ENCODE peak calls at places on chromosomes 2 and 18, in ten cellular contexts. Z is bronchial epithelial cell, J is neural crest cell, B is AG10803, C is HCT116, U is thoracic aorta, O is AG09309, D is adrenal gland, Q is MM.1S, W is foreskin keratinocyte. M is an unnamed sample.

GRCh38 chr2:112712903-112713584 is 7.8 kb upstream of the NT5DC4 start:
- DNase-seq in B (peak), C (no peak), U (no peak), D (peak), Z (peak), O (no peak), Q (no peak), J (no peak), W (no peak), M (no peak)

GRCh38 chr2:2701813-2702212 is 370.7 kb upstream of the MYT1L start:
- DNase-seq in D (no peak), C (no peak), B (no peak), Q (no peak), Z (no peak), W (no peak), J (no peak), O (no peak), U (no peak), M (no peak)

GRCh38 chr2:203824653-203825052 is 42.9 kb upstream of the CTLA4 start:
- DNase-seq in Z (no peak), C (no peak), J (no peak), B (no peak), O (no peak), U (no peak), W (no peak), Q (no peak), D (no peak), M (no peak)

GRCh38 chr2:232592687-232593407 is 40.6 kb upstream of the EFHD1 start:
- DNase-seq in Z (peak), C (peak), W (peak), D (peak), J (no peak), Q (peak), O (peak), B (peak), U (no peak), M (peak)

GRCh38 chr2:135586148-135586547 is 54.9 kb downstream of the R3HDM1 start:
- DNase-seq in D (no peak), O (no peak), J (no peak), B (no peak), C (no peak), W (no peak), U (no peak), Q (no peak), Z (peak), M (no peak)

GRCh38 chr2:120915670-120916069 is 180.0 kb downstream of the GLI2 start:
- DNase-seq in U (no peak), W (no peak), C (no peak), D (no peak), Q (no peak), B (no peak), O (no peak), J (no peak), Z (no peak), M (no peak)

GRCh38 chr2:17289669-17290068 is 228.6 kb downstream of the RAD51AP2 start:
- DNase-seq in O (no peak), B (no peak), U (no peak), Q (no peak), J (no peak), W (no peak), Z (no peak), C (no peak), D (no peak), M (no peak)

GRCh38 chr2:240277073-240277806 is 136.8 kb upstream of the OTOS start:
- DNase-seq in W (no peak), D (peak), U (peak), C (no peak), J (no peak), O (peak), Z (peak), Q (no peak), B (peak), M (no peak)

GRCh38 chr2:70094978-70095832 is 7.9 kb downstream of the PCBP1 start:
- DNase-seq in Z (peak), J (no peak), C (no peak), O (no peak), W (peak), B (peak), D (peak), Q (peak), U (peak), M (no peak)

GRCh38 chr2:27316655-27317412 is 6.1 kb downstream of the MPV17 start:
- DNase-seq in B (no peak), U (no peak), D (no peak), O (no peak), W (no peak), J (no peak), C (no peak), Q (no peak), Z (no peak), M (no peak)

GRCh38 chr2:7857904-7858303 is 824.0 kb upstream of the ID2 start:
- DNase-seq in U (no peak), W (peak), Z (peak), Q (no peak), O (peak), C (no peak), B (peak), J (no peak), D (no peak), M (no peak)

GRCh38 chr2:121804340-121804739 is 48.9 kb downstream of the TSN start:
- DNase-seq in D (no peak), U (no peak), O (no peak), B (peak), C (no peak), J (no peak), W (no peak), Z (no peak), Q (no peak), M (no peak)

GRCh38 chr2:229339613-229340012 is 68.5 kb upstream of the PID1 start:
- DNase-seq in W (no peak), B (peak), C (no peak), J (no peak), O (no peak), Z (no peak), Q (no peak), D (no peak), U (no peak), M (no peak)

GRCh38 chr2:234792566-234792965 is 159.3 kb upstream of the SH3BP4 start:
- DNase-seq in B (peak), J (no peak), D (no peak), Q (no peak), C (no peak), Z (no peak), U (no peak), O (peak), W (no peak), M (no peak)

GRCh38 chr2:26579025-26579722 is 62.0 kb downstream of the CIB4 start:
- DNase-seq in W (no peak), U (no peak), Z (no peak), D (no peak), B (no peak), O (no peak), Q (no peak), J (no peak), C (no peak), M (no peak)

GRCh38 chr2:195934484-195934883 is 134.2 kb downstream of the DNAH7 start:
- DNase-seq in O (no peak), J (no peak), B (no peak), Q (no peak), D (no peak), U (no peak), W (no peak), C (no peak), Z (no peak), M (no peak)

GRCh38 chr2:207434288-207434687 is 95.5 kb upstream of the CREB1 start:
- DNase-seq in O (no peak), D (no peak), W (no peak), Q (no peak), J (no peak), C (no peak), U (no peak), B (peak), Z (peak), M (no peak)

GRCh38 chr2:174397773-174398172 is 2.2 kb downstream of the SCRN3 start:
- DNase-seq in J (no peak), B (no peak), C (no peak), W (no peak), Z (no peak), D (no peak), Q (no peak), O (no peak), U (no peak), M (no peak)

GRCh38 chr2:184339966-184340365 is 258.4 kb upstream of the ZNF804A start:
- DNase-seq in W (peak), C (no peak), J (no peak), O (no peak), U (no peak), Z (peak), Q (no peak), B (no peak), D (no peak), M (no peak)

GRCh38 chr2:128363991-128364390 is 45.3 kb upstream of the HS6ST1 start:
- DNase-seq in D (no peak), B (no peak), C (no peak), O (no peak), Z (no peak), W (no peak), J (no peak), U (no peak), Q (no peak), M (no peak)

GRCh38 chr2:98771771-98772521 is 41.0 kb upstream of the MGAT4A start:
- DNase-seq in W (no peak), O (peak), B (peak), D (no peak), U (no peak), Q (peak), J (no peak), Z (no peak), C (no peak), M (no peak)

GRCh38 chr2:20079546-20080115 is 28.2 kb upstream of the LAPTM4A start:
- DNase-seq in W (no peak), J (no peak), O (no peak), C (no peak), Q (no peak), B (no peak), U (no peak), D (no peak), Z (no peak), M (no peak)

DNA sequence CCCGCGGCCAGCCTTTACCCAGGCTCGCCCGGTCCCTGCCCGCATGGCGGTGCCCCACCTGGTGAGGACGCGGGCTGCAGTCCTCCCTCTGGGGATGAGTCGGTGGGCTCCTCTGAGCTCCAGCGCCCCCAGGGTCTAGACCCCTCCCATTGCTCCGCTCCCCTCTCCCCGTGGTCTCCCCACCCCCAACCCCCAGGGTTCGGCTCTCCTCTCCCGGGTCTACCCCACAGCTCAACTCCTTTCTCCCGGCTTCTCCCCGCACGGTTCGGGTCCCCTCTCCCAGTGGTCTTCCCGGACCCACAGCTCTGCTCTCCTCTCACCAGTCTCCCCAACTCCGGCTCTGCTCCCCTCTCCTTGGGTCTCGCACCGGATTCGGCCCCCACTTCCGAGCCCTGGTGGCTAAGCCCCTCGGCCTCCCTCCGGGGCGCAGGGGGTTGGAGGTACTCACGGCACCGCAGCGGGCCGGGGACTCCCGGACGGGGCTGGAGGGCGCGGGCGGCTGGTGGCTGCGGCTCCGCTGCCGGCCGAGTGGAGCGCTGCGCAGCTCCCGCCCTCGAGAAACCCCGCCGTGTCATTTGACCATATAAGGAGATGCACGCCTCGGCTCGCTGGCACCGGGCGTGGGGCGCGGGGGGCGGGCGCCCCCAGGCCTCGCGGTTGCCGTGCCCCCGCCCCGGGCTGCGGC is at the start of gene FHL2:
- DNase-seq in D (peak), Q (peak), U (no peak), W (no peak), J (peak), Z (peak), C (peak), O (no peak), B (peak), M (no peak)
- TF ChIP-seq CTCF in D (peak), Q (peak), U (peak), W (peak), J (peak), Z (peak), C (no peak), O (peak), B (peak), M (peak)

DNA sequence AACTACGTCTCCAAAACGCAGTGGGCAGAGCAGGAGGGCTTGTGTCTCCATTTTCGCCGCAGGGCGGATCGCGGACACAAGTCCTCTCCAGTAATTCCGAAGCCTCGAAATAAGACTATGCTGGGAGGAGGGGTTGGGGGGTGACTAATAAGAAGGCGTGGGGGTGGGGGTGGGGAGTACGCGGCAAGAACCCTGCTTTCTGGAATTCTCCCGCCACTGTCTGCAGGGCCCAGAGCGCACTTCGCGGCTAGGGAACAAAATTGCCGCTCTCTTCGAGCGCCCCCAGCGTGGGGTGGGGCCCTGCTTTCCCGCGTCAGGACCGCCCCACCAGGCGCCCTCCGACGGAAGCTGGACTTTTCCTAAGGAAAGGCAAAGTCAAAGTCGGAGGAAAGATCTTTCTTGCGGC is 12.0 kb downstream of the NR4A2 start:
- DNase-seq in D (no peak), C (no peak), O (no peak), B (peak), W (no peak), J (peak), Q (no peak), Z (peak), U (no peak), M (no peak)
- TF ChIP-seq CTCF in D (peak), C (no peak), O (no peak), B (no peak), W (peak), J (no peak), Q (no peak), Z (peak), U (no peak), M (no peak)

DNA sequence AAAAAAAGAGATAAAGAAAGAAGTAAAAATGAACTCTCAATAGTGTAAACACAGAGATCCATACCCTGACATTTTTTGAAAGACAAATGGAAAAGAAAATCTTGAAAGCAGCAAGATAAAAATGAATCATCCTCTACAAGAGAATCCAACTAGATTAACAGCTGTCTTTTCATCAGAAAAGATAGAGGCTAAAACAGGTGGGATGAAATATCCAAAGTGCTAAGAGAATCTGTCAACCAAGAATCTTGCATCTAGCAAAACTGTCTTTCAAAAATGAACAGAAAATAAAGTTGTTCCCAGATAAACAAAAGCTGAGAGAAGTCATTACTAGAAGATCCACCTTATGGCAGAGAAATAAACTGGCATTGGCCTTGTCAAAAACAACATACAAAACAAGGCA is 117.3 kb upstream of the MAPRE2 start:
- DNase-seq in Z (no peak), B (no peak), U (no peak), O (no peak), W (no peak), D (no peak), J (no peak), Q (no peak), C (no peak), M (no peak)
- TF ChIP-seq CTCF in Z (no peak), B (no peak), U (no peak), O (no peak), W (no peak), D (no peak), J (no peak), Q (no peak), C (no peak), M (no peak)

GRCh38 chr18:12883684-12884520 is at the start of gene PTPN2:
- DNase-seq in C (peak), J (peak), U (peak), W (peak), O (peak), D (peak), Z (peak), B (peak), Q (peak), M (peak)

GRCh38 chr18:12885500-12885899 is 1.5 kb upstream of the PTPN2 start:
- DNase-seq in Q (no peak), Z (no peak), D (no peak), O (no peak), U (no peak), J (no peak), B (no peak), C (no peak), W (no peak), M (no peak)

GRCh38 chr18:12883003-12883683 is 894 bp downstream of the PTPN2 start:
- DNase-seq in U (no peak), J (no peak), O (no peak), Z (no peak), W (no peak), D (no peak), C (no peak), B (no peak), Q (peak), M (no peak)

GRCh38 chr18:12884521-12885323 is 685 bp upstream of the PTPN2 start:
- DNase-seq in D (no peak), B (peak), W (no peak), C (no peak), O (no peak), Z (peak), U (peak), Q (no peak), J (no peak), M (no peak)

GRCh38 chr18:12886498-12887126 is 2.6 kb upstream of the PTPN2 start:
- DNase-seq in C (no peak), W (no peak), U (no peak), B (peak), Q (peak), O (no peak), J (no peak), Z (peak), D (no peak), M (no peak)
- TF ChIP-seq CTCF in C (no peak), W (peak), U (no peak), B (peak), Q (peak), O (peak), J (peak), Z (peak), D (peak), M (peak)

GRCh38 chr2:222318026-222318711 is 19.4 kb upstream of the PAX3 start:
- DNase-seq in Q (peak), C (peak), O (peak), J (peak), Z (peak), W (peak), B (peak), D (peak), U (no peak), M (peak)

GRCh38 chr2:222313816-222314215 is 15.0 kb upstream of the PAX3 start:
- DNase-seq in Q (no peak), J (no peak), Z (no peak), W (no peak), B (no peak), C (no peak), O (no peak), D (no peak), U (no peak), M (no peak)

GRCh38 chr2:222311978-222312738 is 13.4 kb upstream of the PAX3 start:
- DNase-seq in Q (no peak), Z (no peak), D (no peak), U (no peak), W (no peak), J (peak), O (no peak), C (no peak), B (no peak), M (no peak)

GRCh38 chr2:222318712-222319575 is 20.1 kb upstream of the PAX3 start:
- DNase-seq in D (no peak), O (no peak), Q (peak), B (no peak), C (no peak), U (no peak), Z (no peak), W (no peak), J (peak), M (no peak)

GRCh38 chr2:222315443-222316121 is 16.8 kb upstream of the PAX3 start:
- DNase-seq in C (no peak), D (no peak), W (no peak), B (no peak), J (no peak), O (no peak), Z (no peak), Q (peak), U (no peak), M (no peak)
- TF ChIP-seq CTCF in C (peak), D (no peak), W (peak), B (no peak), J (peak), O (no peak), Z (no peak), Q (peak), U (no peak), M (peak)

DNA sequence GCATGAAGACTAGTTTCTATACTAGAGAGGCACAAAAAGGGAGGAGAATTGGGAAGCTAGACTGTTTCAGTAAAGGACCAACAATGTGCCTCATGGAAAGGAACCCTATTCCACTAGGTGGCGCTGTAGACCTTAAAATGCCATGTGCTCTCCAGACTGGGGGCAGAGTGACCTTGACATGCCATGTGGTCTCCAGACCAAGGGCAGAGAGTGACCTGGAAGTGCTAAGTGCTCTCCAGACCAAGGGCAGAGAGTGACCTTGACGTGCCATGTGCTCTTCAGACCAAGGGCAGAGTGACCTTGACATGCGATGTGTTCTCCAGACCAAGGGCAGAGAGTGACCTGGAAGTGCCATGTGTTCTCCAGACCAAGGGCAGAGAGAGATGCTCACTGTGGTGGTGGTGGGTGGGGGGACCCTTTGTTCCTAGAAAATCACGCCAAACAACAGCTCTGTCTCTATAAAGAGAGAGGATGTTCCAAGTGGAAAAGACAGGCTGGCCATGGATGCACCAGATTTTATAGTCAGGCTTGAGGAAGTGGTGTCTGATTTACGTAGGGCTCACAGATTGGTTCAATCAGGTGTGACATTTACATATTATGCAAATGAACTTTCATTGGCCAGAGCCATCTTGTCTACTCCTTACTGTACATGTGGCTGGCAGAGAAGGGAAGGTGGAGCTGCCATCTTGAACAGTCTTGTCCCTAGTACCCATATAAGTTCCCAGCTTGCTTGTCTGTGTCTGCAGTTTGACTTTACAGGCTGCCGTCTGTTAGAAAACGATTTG is 344.0 kb upstream of the DDX18 start:
- DNase-seq in Q (peak), D (peak), B (no peak), C (peak), J (peak), O (no peak), U (no peak), W (no peak), Z (no peak), M (peak)
- TF ChIP-seq CTCF in Q (peak), D (peak), B (no peak), C (no peak), J (peak), O (peak), U (no peak), W (peak), Z (peak), M (peak)

DNA sequence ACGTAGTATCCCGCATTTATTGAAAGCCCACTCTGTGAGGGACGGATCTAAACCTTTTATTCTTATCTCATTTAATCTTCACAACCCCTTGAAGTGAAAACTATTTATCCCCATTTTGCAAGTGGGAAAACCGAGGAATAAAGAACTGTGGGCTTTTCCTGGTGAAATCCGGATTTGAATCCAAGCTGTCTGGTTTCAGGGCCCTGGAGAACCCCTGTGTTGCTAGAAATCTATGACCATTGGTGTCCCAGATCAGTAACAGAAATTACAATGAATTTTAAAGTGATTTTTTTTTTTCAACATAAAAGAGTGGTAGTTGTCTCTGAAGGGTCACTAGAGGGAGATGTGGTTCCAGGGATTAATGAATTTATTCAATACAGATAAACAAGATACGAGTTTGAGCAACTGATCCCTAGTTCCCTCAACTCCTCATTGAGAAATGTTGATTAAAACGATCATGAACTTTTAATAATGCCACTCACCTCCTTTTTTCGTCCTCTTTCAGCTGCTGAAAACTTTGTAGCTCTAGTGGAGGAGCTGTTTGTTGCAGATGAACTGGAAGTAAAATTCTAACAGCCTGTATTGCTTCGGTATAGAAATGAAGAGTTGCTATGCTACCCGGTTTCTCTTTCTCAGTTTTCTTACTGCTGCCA is 940 bp downstream of the XRCC5 start:
- DNase-seq in U (no peak), Z (peak), B (peak), O (peak), J (no peak), D (no peak), Q (peak), W (no peak), C (peak), M (no peak)
- TF ChIP-seq CTCF in U (no peak), Z (peak), B (peak), O (peak), J (peak), D (peak), Q (peak), W (peak), C (peak), M (peak)

M was measured in Panc1.